ENCODE peak calls at places on chromosome 12, in nine cellular contexts. Q is NCI-H187; S is activated T-helper 1 cell treated with anti-CD3 and anti-CD28 coated beads, Interleukin-12 subunit alpha, Interleukin-12 subunit beta, Interleukin-2, Interleukin-4 antibody, amounts not matched to agents 30 ng/mL and 10 ng/mL and 1 ng/mL, durations not matched to agents 14 hours and 24 hours and 36 hours; F is astrocyte; I is NCI-H69; K is activated CD8-positive, alpha-beta memory T cell treated with anti-CD3 and anti-CD28 coated beads for 4 hours; V is amniotic epithelial cell; A is neuronal stem cell; E is HEK293T. X is an unnamed sample.

GRCh38 chr12:16150290-16150689 is 127.2 kb downstream of the SLC15A5 start:
- DNase-seq in Q (no peak), S (no peak), F (no peak), I (peak), K (no peak), V (no peak), A (no peak), E (no peak), X (no peak)

GRCh38 chr12:56836317-56836716 is 73.2 kb downstream of the HSD17B6 start:
- DNase-seq in Q (no peak), S (no peak), F (peak), I (peak), K (no peak), V (peak), A (no peak), E (no peak), X (peak)

GRCh38 chr12:52086366-52086765 is 6.9 kb downstream of the SMIM41 start:
- DNase-seq in Q (no peak), S (no peak), F (no peak), I (no peak), K (no peak), V (no peak), A (no peak), E (no peak), X (no peak)

GRCh38 chr12:92290016-92290685 is 144.5 kb upstream of the BTG1 start:
- DNase-seq in Q (no peak), S (no peak), F (peak), I (no peak), K (no peak), V (peak), A (no peak), E (no peak), X (no peak)

GRCh38 chr12:11477110-11477509 is 81.7 kb upstream of the PRB2 start:
- DNase-seq in Q (no peak), S (no peak), F (no peak), I (no peak), K (no peak), V (no peak), A (no peak), E (no peak), X (no peak)

GRCh38 chr12:15131462-15131861 is 89.8 kb downstream of the RERG start:
- DNase-seq in Q (no peak), S (no peak), F (peak), I (peak), K (no peak), V (peak), A (no peak), E (no peak), X (peak)

GRCh38 chr12:132502149-132502881 is 12.4 kb downstream of the FBRSL1 start:
- DNase-seq in Q (no peak), S (no peak), F (no peak), I (peak), K (no peak), V (no peak), A (peak), E (peak), X (no peak)

GRCh38 chr12:62282375-62282774 is 22.2 kb downstream of the USP15 start:
- DNase-seq in Q (no peak), S (no peak), F (no peak), I (peak), K (no peak), V (no peak), A (no peak), E (no peak), X (no peak)

GRCh38 chr12:52355181-52355580 is 12.1 kb downstream of the KRT85 start:
- DNase-seq in Q (no peak), S (no peak), F (no peak), I (no peak), K (no peak), V (no peak), A (no peak), E (no peak), X (no peak)

GRCh38 chr12:27226319-27226984 is 17.6 kb upstream of the STK38L start:
- DNase-seq in Q (no peak), S (no peak), F (no peak), I (peak), K (no peak), V (no peak), A (no peak), E (no peak), X (peak)

GRCh38 chr12:101919447-101919846 is 42.1 kb downstream of the DRAM1 start:
- DNase-seq in Q (no peak), S (no peak), F (no peak), I (no peak), K (no peak), V (no peak), A (no peak), E (no peak), X (no peak)

GRCh38 chr12:55797068-55797467 is 20.5 kb downstream of the SARNP start:
- DNase-seq in Q (peak), S (no peak), F (peak), I (peak), K (no peak), V (peak), A (peak), E (peak), X (peak)

GRCh38 chr12:92718483-92718985 is 15.7 kb downstream of the PLEKHG7 start:
- DNase-seq in Q (no peak), S (no peak), F (no peak), I (peak), K (no peak), V (peak), A (no peak), E (no peak), X (no peak)

GRCh38 chr12:129193263-129193871 is 340.1 kb downstream of the GLT1D1 start:
- DNase-seq in Q (peak), S (no peak), F (no peak), I (no peak), K (no peak), V (no peak), A (no peak), E (no peak), X (no peak)

GRCh38 chr12:3049596-3050314 is 27.4 kb upstream of the TSPAN9 start:
- DNase-seq in Q (no peak), S (no peak), F (no peak), I (peak), K (no peak), V (no peak), A (no peak), E (no peak), X (peak)

GRCh38 chr12:13093191-13093849 is 10.1 kb downstream of the GSG1 start:
- DNase-seq in Q (no peak), S (no peak), F (peak), I (no peak), K (no peak), V (no peak), A (no peak), E (peak), X (no peak)

GRCh38 chr12:20364501-20364900 is 3.8 kb upstream of the PDE3A start:
- DNase-seq in Q (no peak), S (no peak), F (no peak), I (peak), K (no peak), V (peak), A (no peak), E (no peak), X (no peak)

GRCh38 chr12:116152268-116152667 is 125.2 kb downstream of the MED13L start:
- DNase-seq in Q (no peak), S (no peak), F (peak), I (no peak), K (no peak), V (peak), A (no peak), E (no peak), X (peak)

GRCh38 chr12:63846249-63846967 is 1.9 kb downstream of the SRGAP1 start:
- DNase-seq in Q (no peak), S (no peak), F (no peak), I (peak), K (no peak), V (no peak), A (no peak), E (no peak), X (no peak)

GRCh38 chr12:3527181-3527580 is 36.2 kb downstream of the PRMT8 start:
- DNase-seq in Q (no peak), S (no peak), F (peak), I (no peak), K (no peak), V (peak), A (no peak), E (no peak), X (peak)

GRCh38 chr12:13000616-13000934 is 510 bp upstream of the HEBP1 start:
- DNase-seq in Q (no peak), S (no peak), F (no peak), I (peak), K (no peak), V (peak), A (no peak), E (no peak), X (no peak)

GRCh38 chr12:26855337-26856089 is 22.5 kb upstream of the ITPR2 start:
- DNase-seq in Q (no peak), S (no peak), F (no peak), I (peak), K (no peak), V (peak), A (no peak), E (no peak), X (no peak)